ENCODE peak calls at places on chromosome 19, in eight cellular contexts. One of them, this sample, is unnamed. For H3K36me3, the result is how much of the 10 kb centered on the place peaks cover.

GRCh38 chr19:21463449-21464105 is 41.8 kb upstream of the ZNF429 start:
- DNase-seq in lung: peak
- DNase-seq in brain microvascular endothelial cell: no peak
- DNase-seq in heart right ventricle: peak
- DNase-seq in IMR-90: no peak
- DNase-seq in upper lobe of right lung: no peak
- DNase-seq in heart left ventricle: no peak
- DNase-seq in thoracic aorta: no peak
- DNase-seq in this sample: no peak

GRCh38 chr19:19214892-19215291 is 3.1 kb downstream of the NCAN start:
- DNase-seq in brain microvascular endothelial cell: no peak
- DNase-seq in heart right ventricle: peak
- DNase-seq in IMR-90: peak
- DNase-seq in upper lobe of right lung: no peak
- DNase-seq in heart left ventricle: no peak
- DNase-seq in lung: no peak
- DNase-seq in thoracic aorta: no peak
- DNase-seq in this sample: no peak

GRCh38 chr19:54574527-54575056 is 1.0 kb downstream of the LILRA2 start:
- DNase-seq in IMR-90: no peak
- DNase-seq in lung: peak
- DNase-seq in thoracic aorta: no peak
- DNase-seq in upper lobe of right lung: no peak
- DNase-seq in heart right ventricle: no peak
- DNase-seq in heart left ventricle: no peak
- DNase-seq in brain microvascular endothelial cell: no peak
- DNase-seq in this sample: no peak

GRCh38 chr19:39524495-39524894 is 8.2 kb downstream of the EID2B start:
- DNase-seq in lung: no peak
- DNase-seq in brain microvascular endothelial cell: no peak
- DNase-seq in heart right ventricle: no peak
- DNase-seq in heart left ventricle: no peak
- DNase-seq in IMR-90: no peak
- DNase-seq in upper lobe of right lung: no peak
- DNase-seq in thoracic aorta: no peak
- DNase-seq in this sample: no peak

GRCh38 chr19:10009269-10009665 is 1.0 kb downstream of the COL5A3 start:
- DNase-seq in IMR-90: peak
- DNase-seq in heart left ventricle: peak
- DNase-seq in upper lobe of right lung: peak
- DNase-seq in lung: peak
- DNase-seq in thoracic aorta: no peak
- DNase-seq in heart right ventricle: peak
- DNase-seq in brain microvascular endothelial cell: peak
- DNase-seq in this sample: peak

GRCh38 chr19:49932731-49933131 is 3.4 kb upstream of the NUP62 start:
- DNase-seq in heart right ventricle: no peak
- DNase-seq in lung: no peak
- DNase-seq in brain microvascular endothelial cell: no peak
- DNase-seq in upper lobe of right lung: no peak
- DNase-seq in thoracic aorta: no peak
- DNase-seq in IMR-90: no peak
- DNase-seq in heart left ventricle: no peak
- DNase-seq in this sample: no peak

GRCh38 chr19:54518844-54519243 is 16.2 kb downstream of the LAIR2 start:
- DNase-seq in lung: no peak
- DNase-seq in IMR-90: no peak
- DNase-seq in thoracic aorta: no peak
- DNase-seq in brain microvascular endothelial cell: no peak
- DNase-seq in upper lobe of right lung: no peak
- DNase-seq in heart left ventricle: no peak
- DNase-seq in heart right ventricle: peak
- DNase-seq in this sample: no peak

GRCh38 chr19:8302357-8302691 is 5.8 kb downstream of the CD320 start:
- DNase-seq in thoracic aorta: no peak
- DNase-seq in heart left ventricle: peak
- DNase-seq in brain microvascular endothelial cell: no peak
- DNase-seq in IMR-90: no peak
- DNase-seq in lung: peak
- DNase-seq in upper lobe of right lung: peak
- DNase-seq in heart right ventricle: peak
- DNase-seq in this sample: peak

GRCh38 chr19:39111593-39112199 is 13.9 kb upstream of the PAK4 start:
- DNase-seq in heart right ventricle: no peak
- DNase-seq in brain microvascular endothelial cell: no peak
- DNase-seq in lung: no peak
- DNase-seq in heart left ventricle: no peak
- DNase-seq in IMR-90: no peak
- DNase-seq in upper lobe of right lung: no peak
- DNase-seq in thoracic aorta: no peak
- DNase-seq in this sample: no peak

GRCh38 chr19:16012552-16012951 is 63.7 kb upstream of the TPM4 start:
- DNase-seq in upper lobe of right lung: no peak
- DNase-seq in lung: no peak
- DNase-seq in thoracic aorta: no peak
- DNase-seq in brain microvascular endothelial cell: no peak
- DNase-seq in heart left ventricle: no peak
- DNase-seq in heart right ventricle: no peak
- DNase-seq in IMR-90: no peak
- DNase-seq in this sample: no peak

GRCh38 chr19:23377276-23377675 is 18.0 kb downstream of the ZNF91 start:
- DNase-seq in lung: no peak
- DNase-seq in upper lobe of right lung: no peak
- DNase-seq in heart left ventricle: no peak
- DNase-seq in thoracic aorta: no peak
- DNase-seq in heart right ventricle: no peak
- DNase-seq in brain microvascular endothelial cell: no peak
- DNase-seq in IMR-90: no peak
- DNase-seq in this sample: no peak

GRCh38 chr19:35184267-35184666 is 29.7 kb downstream of the FXYD5 start:
- DNase-seq in upper lobe of right lung: no peak
- DNase-seq in heart left ventricle: no peak
- DNase-seq in brain microvascular endothelial cell: no peak
- DNase-seq in IMR-90: no peak
- DNase-seq in thoracic aorta: no peak
- DNase-seq in lung: no peak
- DNase-seq in heart right ventricle: no peak
- DNase-seq in this sample: no peak

GRCh38 chr19:18172331-18173053 is 1.1 kb upstream of the IFI30 start:
- DNase-seq in brain microvascular endothelial cell: no peak
- DNase-seq in IMR-90: no peak
- DNase-seq in lung: no peak
- DNase-seq in heart right ventricle: no peak
- DNase-seq in thoracic aorta: no peak
- DNase-seq in heart left ventricle: no peak
- DNase-seq in upper lobe of right lung: no peak
- DNase-seq in this sample: no peak

GRCh38 chr19:38046254-38047047 is 139.4 kb downstream of the SIPA1L3 start:
- DNase-seq in thoracic aorta: no peak
- DNase-seq in heart right ventricle: no peak
- DNase-seq in heart left ventricle: no peak
- DNase-seq in IMR-90: no peak
- DNase-seq in lung: no peak
- DNase-seq in brain microvascular endothelial cell: no peak
- DNase-seq in upper lobe of right lung: no peak
- DNase-seq in this sample: no peak

GRCh38 chr19:7729831-7730285 is 2.1 kb downstream of the CLEC4G start:
- DNase-seq in lung: no peak
- DNase-seq in thoracic aorta: no peak
- DNase-seq in heart right ventricle: no peak
- DNase-seq in brain microvascular endothelial cell: no peak
- DNase-seq in heart left ventricle: no peak
- DNase-seq in upper lobe of right lung: no peak
- DNase-seq in IMR-90: no peak
- DNase-seq in this sample: peak

GRCh38 chr19:38706792-38707511 is 37.3 kb downstream of the CAPN12 start:
- DNase-seq in heart left ventricle: no peak
- DNase-seq in upper lobe of right lung: no peak
- DNase-seq in brain microvascular endothelial cell: peak
- DNase-seq in thoracic aorta: no peak
- DNase-seq in heart right ventricle: no peak
- DNase-seq in IMR-90: no peak
- DNase-seq in lung: no peak
- DNase-seq in this sample: no peak

GRCh38 chr19:16160943-16161560 is 12.3 kb downstream of the CIB3 start:
- DNase-seq in brain microvascular endothelial cell: peak
- DNase-seq in heart right ventricle: no peak
- DNase-seq in heart left ventricle: no peak
- DNase-seq in lung: no peak
- DNase-seq in IMR-90: peak
- DNase-seq in thoracic aorta: no peak
- DNase-seq in upper lobe of right lung: no peak
- DNase-seq in this sample: no peak

GRCh38 chr19:45995715-45996385 is 583 bp downstream of the CCDC61 start:
- DNase-seq in IMR-90: peak
- DNase-seq in upper lobe of right lung: no peak
- DNase-seq in thoracic aorta: no peak
- DNase-seq in brain microvascular endothelial cell: peak
- DNase-seq in heart left ventricle: peak
- DNase-seq in lung: no peak
- DNase-seq in heart right ventricle: no peak
- DNase-seq in this sample: no peak

GRCh38 chr19:36986601-36987000 is 70.5 kb downstream of the ZNF568 start:
- DNase-seq in heart right ventricle: no peak
- DNase-seq in lung: no peak
- DNase-seq in thoracic aorta: no peak
- DNase-seq in upper lobe of right lung: no peak
- DNase-seq in heart left ventricle: no peak
- DNase-seq in brain microvascular endothelial cell: no peak
- DNase-seq in IMR-90: no peak
- DNase-seq in this sample: no peak

DNA sequence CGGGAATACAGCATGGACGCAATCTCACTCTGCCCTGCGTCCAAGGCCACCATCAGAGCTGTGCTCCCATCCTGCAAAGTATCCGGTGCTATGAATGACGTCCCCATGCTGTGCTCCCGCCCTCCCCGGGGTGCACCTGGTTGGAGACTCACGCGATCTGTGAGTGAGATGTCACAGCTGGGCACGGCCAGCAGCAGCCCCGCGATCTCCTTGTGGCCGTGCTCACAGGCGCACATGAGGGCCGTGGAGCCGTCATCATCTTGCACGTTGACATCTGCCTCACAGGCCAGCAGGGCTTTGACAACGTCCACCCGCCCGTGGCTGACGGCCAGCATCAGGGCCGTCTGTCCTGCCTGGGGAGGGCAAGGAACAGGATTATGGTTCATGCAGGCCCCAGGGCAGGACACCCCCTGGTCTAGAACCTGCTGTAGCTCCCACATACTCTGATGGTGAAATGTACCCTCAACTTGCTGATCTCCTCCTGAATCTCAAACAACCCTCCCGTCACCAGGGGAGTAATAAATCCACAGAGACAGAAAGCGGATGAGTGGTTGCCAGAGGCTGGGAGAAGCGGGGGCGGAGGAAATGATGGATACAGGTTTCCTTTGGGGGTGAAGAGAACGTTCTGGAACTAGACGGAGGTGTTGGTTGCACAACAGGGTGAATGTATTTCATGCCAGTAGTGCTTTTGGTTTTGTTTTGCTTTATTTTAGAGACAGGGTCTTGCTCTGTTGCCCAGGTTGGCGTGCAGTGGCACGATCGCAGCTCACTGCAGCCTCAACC is 14.5 kb upstream of the SPC24 start:
- DNase-seq in thoracic aorta: no peak
- DNase-seq in brain microvascular endothelial cell: no peak
- DNase-seq in heart left ventricle: no peak
- DNase-seq in upper lobe of right lung: no peak
- DNase-seq in IMR-90: peak
- DNase-seq in heart right ventricle: no peak
- DNase-seq in lung: no peak
- DNase-seq in this sample: no peak
- H3K27ac ChIP-seq in thoracic aorta: peak
- H3K27ac ChIP-seq in brain microvascular endothelial cell: no peak
- H3K27ac ChIP-seq in heart left ventricle: peak
- H3K27ac ChIP-seq in upper lobe of right lung: peak
- H3K27ac ChIP-seq in IMR-90: peak
- H3K27ac ChIP-seq in heart right ventricle: peak
- H3K27ac ChIP-seq in lung: no peak
- H3K27ac ChIP-seq in this sample: peak

GRCh38 chr19:44817725-44818469 is 9.0 kb downstream of the BCAM start:
- DNase-seq in lung: no peak
- DNase-seq in heart right ventricle: no peak
- DNase-seq in heart left ventricle: no peak
- DNase-seq in IMR-90: no peak
- DNase-seq in brain microvascular endothelial cell: no peak
- DNase-seq in thoracic aorta: no peak
- DNase-seq in upper lobe of right lung: no peak
- DNase-seq in this sample: no peak

GRCh38 chr19:44822177-44822576 is 13.3 kb downstream of the BCAM start:
- DNase-seq in heart left ventricle: no peak
- DNase-seq in lung: no peak
- DNase-seq in thoracic aorta: no peak
- DNase-seq in brain microvascular endothelial cell: no peak
- DNase-seq in heart right ventricle: peak
- DNase-seq in upper lobe of right lung: no peak
- DNase-seq in IMR-90: no peak
- DNase-seq in this sample: no peak

GRCh38 chr19:44820648-44821609 is 12.0 kb downstream of the BCAM start:
- DNase-seq in upper lobe of right lung: no peak
- DNase-seq in heart right ventricle: peak
- DNase-seq in IMR-90: no peak
- DNase-seq in brain microvascular endothelial cell: peak
- DNase-seq in lung: no peak
- DNase-seq in thoracic aorta: peak
- DNase-seq in heart left ventricle: peak
- DNase-seq in this sample: peak

GRCh38 chr19:44818470-44818856 is 9.6 kb downstream of the BCAM start:
- DNase-seq in thoracic aorta: no peak
- DNase-seq in lung: no peak
- DNase-seq in heart right ventricle: no peak
- DNase-seq in brain microvascular endothelial cell: no peak
- DNase-seq in heart left ventricle: no peak
- DNase-seq in upper lobe of right lung: no peak
- DNase-seq in IMR-90: no peak
- DNase-seq in this sample: no peak

GRCh38 chr19:44819246-44819832 is 10.4 kb downstream of the BCAM start:
- DNase-seq in lung: no peak
- DNase-seq in thoracic aorta: no peak
- DNase-seq in IMR-90: no peak
- DNase-seq in heart right ventricle: no peak
- DNase-seq in heart left ventricle: no peak
- DNase-seq in brain microvascular endothelial cell: no peak
- DNase-seq in upper lobe of right lung: no peak
- DNase-seq in this sample: no peak
- H3K36me3 ChIP-seq in lung: under half
- H3K36me3 ChIP-seq in thoracic aorta: under half
- H3K36me3 ChIP-seq in IMR-90: under half
- H3K36me3 ChIP-seq in heart right ventricle: under half
- H3K36me3 ChIP-seq in heart left ventricle: under half
- H3K36me3 ChIP-seq in brain microvascular endothelial cell: under half
- H3K36me3 ChIP-seq in upper lobe of right lung: under half
- H3K36me3 ChIP-seq in this sample: under half

GRCh38 chr19:1035998-1036621 is 3.8 kb upstream of the ABCA7 start:
- DNase-seq in IMR-90: no peak
- DNase-seq in heart right ventricle: no peak
- DNase-seq in brain microvascular endothelial cell: no peak
- DNase-seq in lung: no peak
- DNase-seq in upper lobe of right lung: no peak
- DNase-seq in heart left ventricle: no peak
- DNase-seq in thoracic aorta: no peak
- DNase-seq in this sample: peak
- TF ChIP-seq CTCF in IMR-90: peak
- TF ChIP-seq CTCF in heart right ventricle: no peak
- TF ChIP-seq CTCF in brain microvascular endothelial cell: peak
- TF ChIP-seq CTCF in lung: no peak
- TF ChIP-seq CTCF in upper lobe of right lung: no peak
- TF ChIP-seq CTCF in heart left ventricle: no peak
- TF ChIP-seq CTCF in thoracic aorta: no peak
- TF ChIP-seq CTCF in this sample: no peak

GRCh38 chr19:13096968-13097330 is 5.7 kb downstream of the LYL1 start:
- DNase-seq in IMR-90: no peak
- DNase-seq in heart right ventricle: no peak
- DNase-seq in upper lobe of right lung: no peak
- DNase-seq in heart left ventricle: no peak
- DNase-seq in brain microvascular endothelial cell: no peak
- DNase-seq in lung: no peak
- DNase-seq in thoracic aorta: no peak
- DNase-seq in this sample: no peak
- H3K27ac ChIP-seq in IMR-90: no peak
- H3K27ac ChIP-seq in heart right ventricle: peak
- H3K27ac ChIP-seq in upper lobe of right lung: no peak
- H3K27ac ChIP-seq in heart left ventricle: peak
- H3K27ac ChIP-seq in brain microvascular endothelial cell: no peak
- H3K27ac ChIP-seq in lung: no peak
- H3K27ac ChIP-seq in thoracic aorta: no peak
- H3K27ac ChIP-seq in this sample: no peak